ENCODE peak calls at places on chromosomes 4 and X, in five cellular contexts. V, H, G, C and T are unnamed samples. For H3K27me3, the result is how much of the 10 kb centered on the place peaks cover.

GRCh38 chr4:123579961-123580360 is 183.4 kb downstream of the SPRY1 start:
- DNase-seq in V (no peak), H (no peak), G (no peak), C (no peak), T (no peak)

GRCh38 chr4:158035662-158036195 is 137.1 kb downstream of the GASK1B start:
- DNase-seq in V (no peak), H (no peak), G (no peak), C (no peak), T (no peak)

GRCh38 chrX:40938418-40938817 is 146.8 kb upstream of the USP9X start:
- DNase-seq in V (peak), H (no peak), G (peak), C (no peak), T (no peak)

GRCh38 chr4:6472008-6472386 is 417 bp downstream of the PPP2R2C start:
- DNase-seq in V (no peak), H (no peak), G (no peak), C (no peak), T (no peak)

GRCh38 chr4:54959656-54960055 is 165.7 kb downstream of the KDR start:
- DNase-seq in V (peak), H (no peak), G (no peak), C (no peak), T (no peak)

GRCh38 chr4:146342600-146343192 is 128.4 kb downstream of the REELD1 start:
- DNase-seq in V (peak), H (peak), G (peak), C (peak), T (peak)

GRCh38 chrX:39808471-39808917 is 289.3 kb downstream of the BCOR start:
- DNase-seq in V (peak), H (no peak), G (peak), C (no peak), T (no peak)

GRCh38 chr4:67456577-67457196 is 88.6 kb downstream of the CENPC start:
- DNase-seq in V (no peak), H (no peak), G (no peak), C (no peak), T (no peak)

GRCh38 chrX:34656842-34657780 is at the start of gene TMEM47:
- DNase-seq in V (peak), H (peak), G (peak), C (no peak), T (peak)

GRCh38 chrX:2500681-2501151 is at the start of the genes DHRSX and ZBED1:
- DNase-seq in V (peak), H (peak), G (peak), C (peak), T (peak)

GRCh38 chr4:187276786-187277408 is 553.2 kb upstream of the FAT1 start:
- DNase-seq in V (peak), H (no peak), G (peak), C (no peak), T (no peak)

GRCh38 chr4:102693266-102693850 is 67.4 kb downstream of the MANBA start:
- DNase-seq in V (peak), H (no peak), G (peak), C (no peak), T (no peak)
- H3K4me3 ChIP-seq in V (no peak), H (no peak), G (no peak), C (no peak), T (no peak)

GRCh38 chr4:8867624-8868320 is 3.9 kb downstream of the HMX1 start:
- DNase-seq in V (no peak), H (peak), G (no peak), C (no peak), T (no peak)
- H3K27me3 ChIP-seq in V (under half), H (half or more), G (under half), C (under half), T (under half)

DNA sequence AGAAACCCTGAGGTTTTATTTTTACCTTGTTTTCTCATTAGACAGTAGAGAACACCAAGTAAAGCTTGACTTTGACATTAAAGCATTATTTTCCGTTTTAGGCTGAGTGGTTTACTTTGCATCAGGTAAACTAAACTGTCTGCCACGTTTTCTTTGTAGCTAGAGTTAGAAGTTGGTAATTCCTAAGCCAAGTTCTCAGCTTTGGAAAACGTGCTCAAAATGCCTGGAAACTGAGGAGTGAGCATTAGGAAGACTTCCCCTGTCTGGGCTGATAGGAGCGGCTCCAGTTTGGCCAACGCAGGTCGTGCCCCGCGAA is 815 bp downstream of the PDLIM3 start:
- DNase-seq in V (no peak), H (no peak), G (no peak), C (no peak), T (no peak)
- H3K4me3 ChIP-seq in V (peak), H (peak), G (peak), C (no peak), T (peak)

GRCh38 chrX:17560385-17560784 is 176.9 kb upstream of the SCML1 start:
- DNase-seq in V (no peak), H (no peak), G (peak), C (no peak), T (no peak)
- H3K27me3 ChIP-seq in V (under half), H (under half), G (under half), C (under half), T (under half)

DNA sequence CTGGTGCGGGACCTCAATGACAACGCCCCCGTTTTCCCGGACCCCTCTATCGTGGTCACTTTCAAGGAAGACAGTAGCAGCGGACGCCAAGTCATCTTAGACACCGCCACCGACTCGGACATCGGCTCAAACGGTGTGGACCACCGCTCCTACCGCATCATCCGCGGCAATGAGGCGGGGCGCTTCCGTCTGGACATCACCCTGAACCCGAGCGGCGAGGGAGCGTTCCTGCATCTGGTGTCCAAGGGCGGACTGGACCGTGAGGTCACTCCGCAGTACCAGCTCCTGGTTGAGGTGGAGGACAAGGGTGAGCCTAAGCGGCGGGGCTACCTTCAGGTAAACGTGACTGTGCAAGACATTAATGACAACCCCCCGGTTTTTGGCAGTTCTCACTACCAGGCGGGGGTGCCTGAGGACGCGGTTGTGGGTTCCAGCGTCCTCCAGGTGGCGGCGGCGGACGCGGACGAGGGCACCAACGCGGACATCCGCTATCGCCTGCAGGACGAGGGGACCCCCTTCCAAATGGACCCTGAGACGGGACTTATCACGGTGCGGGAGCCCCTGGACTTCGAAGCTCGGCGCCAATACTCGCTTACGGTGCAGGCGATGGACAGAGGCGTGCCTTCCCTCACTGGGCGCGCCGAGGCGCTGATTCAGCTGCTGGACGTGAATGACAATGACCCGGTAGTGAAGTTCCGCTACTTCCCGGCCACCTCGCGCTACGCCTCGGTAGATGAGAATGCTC is 2.2 kb downstream of the FAT4 start:
- DNase-seq in V (peak), H (peak), G (no peak), C (no peak), T (peak)
- H3K4me3 ChIP-seq in V (peak), H (peak), G (peak), C (no peak), T (peak)

DNA sequence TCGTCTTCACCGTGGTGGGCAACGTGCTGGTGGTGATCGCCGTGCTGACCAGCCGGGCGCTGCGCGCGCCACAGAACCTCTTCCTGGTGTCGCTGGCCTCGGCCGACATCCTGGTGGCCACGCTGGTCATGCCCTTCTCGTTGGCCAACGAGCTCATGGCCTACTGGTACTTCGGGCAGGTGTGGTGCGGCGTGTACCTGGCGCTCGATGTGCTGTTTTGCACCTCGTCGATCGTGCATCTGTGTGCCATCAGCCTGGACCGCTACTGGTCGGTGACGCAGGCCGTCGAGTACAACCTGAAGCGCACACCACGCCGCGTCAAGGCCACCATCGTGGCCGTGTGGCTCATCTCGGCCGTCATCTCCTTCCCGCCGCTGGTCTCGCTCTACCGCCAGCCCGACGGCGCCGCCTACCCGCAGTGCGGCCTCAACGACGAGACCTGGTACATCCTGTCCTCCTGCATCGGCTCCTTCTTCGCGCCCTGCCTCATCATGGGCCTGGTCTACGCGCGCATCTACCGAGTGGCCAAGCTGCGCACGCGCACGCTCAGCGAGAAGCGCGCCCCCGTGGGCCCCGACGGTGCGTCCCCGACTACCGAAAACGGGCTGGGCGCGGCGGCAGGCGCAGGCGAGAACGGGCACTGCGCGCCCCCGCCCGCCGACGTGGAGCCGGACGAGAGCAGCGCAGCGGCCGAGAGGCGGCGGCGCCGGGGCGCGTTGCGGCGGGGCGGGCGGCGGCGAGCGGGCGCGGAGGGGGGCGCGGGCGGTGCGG is 791 bp downstream of the ADRA2C start:
- DNase-seq in V (no peak), H (peak), G (no peak), C (no peak), T (no peak)
- H3K27me3 ChIP-seq in V (under half), H (half or more), G (under half), C (under half), T (under half)